ENCODE peak calls at places on chromosomes 2 and 18, in ten cellular contexts. One of them, this sample, is unnamed.

GRCh38 chr2:88585969-88586368 is 41.3 kb downstream of the EIF2AK3 start:
- DNase-seq in lung: no peak
- DNase-seq in GM23248: no peak
- DNase-seq in NCI-H146: no peak
- DNase-seq in aorta: no peak
- DNase-seq in substantia nigra: no peak
- DNase-seq in activated naive CD8-positive, alpha-beta T cell treated with anti-CD3 and anti-CD28 coated beads, Interleukin-2, amount 50 U/mL, for 16 hours: no peak
- DNase-seq in activated T-helper 9 cell treated with anti-CD3 and anti-CD28 coated beads, Interleukin-2, amount 50 U/mL, for 16 hours: no peak
- DNase-seq in neural progenitor cell: no peak
- DNase-seq in iris pigment epithelial cell: no peak
- DNase-seq in this sample: no peak

GRCh38 chr2:237184923-237185580 is 99.4 kb downstream of the COPS8 start:
- DNase-seq in lung: no peak
- DNase-seq in GM23248: no peak
- DNase-seq in NCI-H146: no peak
- DNase-seq in aorta: no peak
- DNase-seq in substantia nigra: no peak
- DNase-seq in activated naive CD8-positive, alpha-beta T cell treated with anti-CD3 and anti-CD28 coated beads, Interleukin-2, amount 50 U/mL, for 16 hours: no peak
- DNase-seq in activated T-helper 9 cell treated with anti-CD3 and anti-CD28 coated beads, Interleukin-2, amount 50 U/mL, for 16 hours: no peak
- DNase-seq in neural progenitor cell: no peak
- DNase-seq in iris pigment epithelial cell: no peak
- DNase-seq in this sample: no peak

GRCh38 chr18:40012931-40013609 is 1942.0 kb upstream of the PIK3C3 start:
- DNase-seq in lung: no peak
- DNase-seq in GM23248: peak
- DNase-seq in NCI-H146: peak
- DNase-seq in aorta: no peak
- DNase-seq in substantia nigra: no peak
- DNase-seq in activated naive CD8-positive, alpha-beta T cell treated with anti-CD3 and anti-CD28 coated beads, Interleukin-2, amount 50 U/mL, for 16 hours: no peak
- DNase-seq in activated T-helper 9 cell treated with anti-CD3 and anti-CD28 coated beads, Interleukin-2, amount 50 U/mL, for 16 hours: no peak
- DNase-seq in neural progenitor cell: no peak
- DNase-seq in iris pigment epithelial cell: peak
- DNase-seq in this sample: no peak

GRCh38 chr2:15643791-15644588 is 52.3 kb downstream of the DDX1 start:
- DNase-seq in lung: no peak
- DNase-seq in GM23248: no peak
- DNase-seq in NCI-H146: no peak
- DNase-seq in aorta: no peak
- DNase-seq in substantia nigra: no peak
- DNase-seq in activated naive CD8-positive, alpha-beta T cell treated with anti-CD3 and anti-CD28 coated beads, Interleukin-2, amount 50 U/mL, for 16 hours: no peak
- DNase-seq in activated T-helper 9 cell treated with anti-CD3 and anti-CD28 coated beads, Interleukin-2, amount 50 U/mL, for 16 hours: no peak
- DNase-seq in neural progenitor cell: no peak
- DNase-seq in iris pigment epithelial cell: no peak
- DNase-seq in this sample: no peak

GRCh38 chr18:51128533-51128932 is 68.9 kb downstream of the MEX3C start:
- DNase-seq in lung: no peak
- DNase-seq in GM23248: peak
- DNase-seq in NCI-H146: peak
- DNase-seq in aorta: no peak
- DNase-seq in substantia nigra: no peak
- DNase-seq in activated naive CD8-positive, alpha-beta T cell treated with anti-CD3 and anti-CD28 coated beads, Interleukin-2, amount 50 U/mL, for 16 hours: no peak
- DNase-seq in activated T-helper 9 cell treated with anti-CD3 and anti-CD28 coated beads, Interleukin-2, amount 50 U/mL, for 16 hours: no peak
- DNase-seq in neural progenitor cell: no peak
- DNase-seq in iris pigment epithelial cell: no peak
- DNase-seq in this sample: no peak

GRCh38 chr2:15521782-15522181 is 39.4 kb downstream of the NBAS start:
- DNase-seq in lung: no peak
- DNase-seq in GM23248: no peak
- DNase-seq in NCI-H146: no peak
- DNase-seq in aorta: no peak
- DNase-seq in substantia nigra: no peak
- DNase-seq in activated naive CD8-positive, alpha-beta T cell treated with anti-CD3 and anti-CD28 coated beads, Interleukin-2, amount 50 U/mL, for 16 hours: no peak
- DNase-seq in activated T-helper 9 cell treated with anti-CD3 and anti-CD28 coated beads, Interleukin-2, amount 50 U/mL, for 16 hours: no peak
- DNase-seq in neural progenitor cell: no peak
- DNase-seq in iris pigment epithelial cell: peak
- DNase-seq in this sample: no peak

GRCh38 chr2:30149976-30150375 is 3.2 kb downstream of the YPEL5 start:
- DNase-seq in lung: no peak
- DNase-seq in GM23248: peak
- DNase-seq in NCI-H146: no peak
- DNase-seq in aorta: no peak
- DNase-seq in substantia nigra: no peak
- DNase-seq in activated naive CD8-positive, alpha-beta T cell treated with anti-CD3 and anti-CD28 coated beads, Interleukin-2, amount 50 U/mL, for 16 hours: no peak
- DNase-seq in activated T-helper 9 cell treated with anti-CD3 and anti-CD28 coated beads, Interleukin-2, amount 50 U/mL, for 16 hours: no peak
- DNase-seq in neural progenitor cell: no peak
- DNase-seq in iris pigment epithelial cell: no peak
- DNase-seq in this sample: no peak

GRCh38 chr2:174699993-174700766 is 64.1 kb downstream of the CHRNA1 start:
- DNase-seq in lung: no peak
- DNase-seq in GM23248: peak
- DNase-seq in NCI-H146: peak
- DNase-seq in aorta: no peak
- DNase-seq in substantia nigra: no peak
- DNase-seq in activated naive CD8-positive, alpha-beta T cell treated with anti-CD3 and anti-CD28 coated beads, Interleukin-2, amount 50 U/mL, for 16 hours: no peak
- DNase-seq in activated T-helper 9 cell treated with anti-CD3 and anti-CD28 coated beads, Interleukin-2, amount 50 U/mL, for 16 hours: no peak
- DNase-seq in neural progenitor cell: peak
- DNase-seq in iris pigment epithelial cell: peak
- DNase-seq in this sample: no peak

GRCh38 chr2:96156926-96157648 is 11.8 kb upstream of the DUSP2 start:
- DNase-seq in lung: no peak
- DNase-seq in GM23248: no peak
- DNase-seq in NCI-H146: no peak
- DNase-seq in aorta: no peak
- DNase-seq in substantia nigra: no peak
- DNase-seq in activated naive CD8-positive, alpha-beta T cell treated with anti-CD3 and anti-CD28 coated beads, Interleukin-2, amount 50 U/mL, for 16 hours: no peak
- DNase-seq in activated T-helper 9 cell treated with anti-CD3 and anti-CD28 coated beads, Interleukin-2, amount 50 U/mL, for 16 hours: no peak
- DNase-seq in neural progenitor cell: no peak
- DNase-seq in iris pigment epithelial cell: no peak
- DNase-seq in this sample: no peak

GRCh38 chr18:79944126-79944731 is 7.2 kb downstream of the SLC66A2 start:
- DNase-seq in lung: no peak
- DNase-seq in GM23248: no peak
- DNase-seq in NCI-H146: peak
- DNase-seq in aorta: peak
- DNase-seq in substantia nigra: no peak
- DNase-seq in activated naive CD8-positive, alpha-beta T cell treated with anti-CD3 and anti-CD28 coated beads, Interleukin-2, amount 50 U/mL, for 16 hours: no peak
- DNase-seq in activated T-helper 9 cell treated with anti-CD3 and anti-CD28 coated beads, Interleukin-2, amount 50 U/mL, for 16 hours: no peak
- DNase-seq in neural progenitor cell: no peak
- DNase-seq in iris pigment epithelial cell: no peak
- DNase-seq in this sample: peak

GRCh38 chr2:225041871-225042799 is at the start of gene DOCK10:
- DNase-seq in lung: peak
- DNase-seq in GM23248: peak
- DNase-seq in NCI-H146: no peak
- DNase-seq in aorta: peak
- DNase-seq in substantia nigra: peak
- DNase-seq in activated naive CD8-positive, alpha-beta T cell treated with anti-CD3 and anti-CD28 coated beads, Interleukin-2, amount 50 U/mL, for 16 hours: peak
- DNase-seq in activated T-helper 9 cell treated with anti-CD3 and anti-CD28 coated beads, Interleukin-2, amount 50 U/mL, for 16 hours: peak
- DNase-seq in neural progenitor cell: peak
- DNase-seq in iris pigment epithelial cell: peak
- DNase-seq in this sample: peak

GRCh38 chr2:55776479-55776878 is 82.8 kb upstream of the PNPT1 start:
- DNase-seq in lung: no peak
- DNase-seq in GM23248: no peak
- DNase-seq in NCI-H146: no peak
- DNase-seq in aorta: no peak
- DNase-seq in substantia nigra: no peak
- DNase-seq in activated naive CD8-positive, alpha-beta T cell treated with anti-CD3 and anti-CD28 coated beads, Interleukin-2, amount 50 U/mL, for 16 hours: no peak
- DNase-seq in activated T-helper 9 cell treated with anti-CD3 and anti-CD28 coated beads, Interleukin-2, amount 50 U/mL, for 16 hours: no peak
- DNase-seq in neural progenitor cell: no peak
- DNase-seq in iris pigment epithelial cell: no peak
- DNase-seq in this sample: no peak

GRCh38 chr2:219169950-219170654 is at the start of gene SLC23A3:
- DNase-seq in lung: no peak
- DNase-seq in GM23248: no peak
- DNase-seq in NCI-H146: no peak
- DNase-seq in aorta: no peak
- DNase-seq in substantia nigra: no peak
- DNase-seq in activated naive CD8-positive, alpha-beta T cell treated with anti-CD3 and anti-CD28 coated beads, Interleukin-2, amount 50 U/mL, for 16 hours: no peak
- DNase-seq in activated T-helper 9 cell treated with anti-CD3 and anti-CD28 coated beads, Interleukin-2, amount 50 U/mL, for 16 hours: no peak
- DNase-seq in neural progenitor cell: no peak
- DNase-seq in iris pigment epithelial cell: no peak
- DNase-seq in this sample: no peak

GRCh38 chr2:119638246-119638645 is 40.8 kb upstream of the TMEM177 start:
- DNase-seq in lung: no peak
- DNase-seq in GM23248: no peak
- DNase-seq in NCI-H146: no peak
- DNase-seq in aorta: no peak
- DNase-seq in substantia nigra: no peak
- DNase-seq in activated naive CD8-positive, alpha-beta T cell treated with anti-CD3 and anti-CD28 coated beads, Interleukin-2, amount 50 U/mL, for 16 hours: no peak
- DNase-seq in activated T-helper 9 cell treated with anti-CD3 and anti-CD28 coated beads, Interleukin-2, amount 50 U/mL, for 16 hours: no peak
- DNase-seq in neural progenitor cell: no peak
- DNase-seq in iris pigment epithelial cell: no peak
- DNase-seq in this sample: no peak

GRCh38 chr2:107698861-107699260 is 127.8 kb upstream of the RGPD4 start:
- DNase-seq in lung: no peak
- DNase-seq in GM23248: no peak
- DNase-seq in NCI-H146: no peak
- DNase-seq in aorta: no peak
- DNase-seq in substantia nigra: no peak
- DNase-seq in activated naive CD8-positive, alpha-beta T cell treated with anti-CD3 and anti-CD28 coated beads, Interleukin-2, amount 50 U/mL, for 16 hours: no peak
- DNase-seq in activated T-helper 9 cell treated with anti-CD3 and anti-CD28 coated beads, Interleukin-2, amount 50 U/mL, for 16 hours: no peak
- DNase-seq in neural progenitor cell: no peak
- DNase-seq in iris pigment epithelial cell: no peak
- DNase-seq in this sample: no peak

GRCh38 chr2:30234180-30234971 is 3.0 kb downstream of the LBH start:
- DNase-seq in lung: no peak
- DNase-seq in GM23248: peak
- DNase-seq in NCI-H146: no peak
- DNase-seq in aorta: peak
- DNase-seq in substantia nigra: no peak
- DNase-seq in activated naive CD8-positive, alpha-beta T cell treated with anti-CD3 and anti-CD28 coated beads, Interleukin-2, amount 50 U/mL, for 16 hours: no peak
- DNase-seq in activated T-helper 9 cell treated with anti-CD3 and anti-CD28 coated beads, Interleukin-2, amount 50 U/mL, for 16 hours: no peak
- DNase-seq in neural progenitor cell: peak
- DNase-seq in iris pigment epithelial cell: peak
- DNase-seq in this sample: no peak

GRCh38 chr2:84395819-84396218 is 63.3 kb downstream of the SUCLG1 start:
- DNase-seq in lung: no peak
- DNase-seq in GM23248: peak
- DNase-seq in NCI-H146: no peak
- DNase-seq in aorta: no peak
- DNase-seq in substantia nigra: no peak
- DNase-seq in activated naive CD8-positive, alpha-beta T cell treated with anti-CD3 and anti-CD28 coated beads, Interleukin-2, amount 50 U/mL, for 16 hours: no peak
- DNase-seq in activated T-helper 9 cell treated with anti-CD3 and anti-CD28 coated beads, Interleukin-2, amount 50 U/mL, for 16 hours: no peak
- DNase-seq in neural progenitor cell: no peak
- DNase-seq in iris pigment epithelial cell: peak
- DNase-seq in this sample: no peak

GRCh38 chr2:8431446-8432125 is 250.3 kb upstream of the ID2 start:
- DNase-seq in lung: no peak
- DNase-seq in GM23248: peak
- DNase-seq in NCI-H146: no peak
- DNase-seq in aorta: no peak
- DNase-seq in substantia nigra: no peak
- DNase-seq in activated naive CD8-positive, alpha-beta T cell treated with anti-CD3 and anti-CD28 coated beads, Interleukin-2, amount 50 U/mL, for 16 hours: no peak
- DNase-seq in activated T-helper 9 cell treated with anti-CD3 and anti-CD28 coated beads, Interleukin-2, amount 50 U/mL, for 16 hours: no peak
- DNase-seq in neural progenitor cell: no peak
- DNase-seq in iris pigment epithelial cell: no peak
- DNase-seq in this sample: no peak

GRCh38 chr2:190407662-190408537 is at the start of gene MFSD6:
- DNase-seq in lung: peak
- DNase-seq in GM23248: peak
- DNase-seq in NCI-H146: peak
- DNase-seq in aorta: peak
- DNase-seq in substantia nigra: peak
- DNase-seq in activated naive CD8-positive, alpha-beta T cell treated with anti-CD3 and anti-CD28 coated beads, Interleukin-2, amount 50 U/mL, for 16 hours: peak
- DNase-seq in activated T-helper 9 cell treated with anti-CD3 and anti-CD28 coated beads, Interleukin-2, amount 50 U/mL, for 16 hours: peak
- DNase-seq in neural progenitor cell: peak
- DNase-seq in iris pigment epithelial cell: no peak
- DNase-seq in this sample: peak

GRCh38 chr2:226184940-226185575 is 614.6 kb downstream of the IRS1 start:
- DNase-seq in lung: no peak
- DNase-seq in GM23248: peak
- DNase-seq in NCI-H146: no peak
- DNase-seq in aorta: no peak
- DNase-seq in substantia nigra: no peak
- DNase-seq in activated naive CD8-positive, alpha-beta T cell treated with anti-CD3 and anti-CD28 coated beads, Interleukin-2, amount 50 U/mL, for 16 hours: no peak
- DNase-seq in activated T-helper 9 cell treated with anti-CD3 and anti-CD28 coated beads, Interleukin-2, amount 50 U/mL, for 16 hours: no peak
- DNase-seq in neural progenitor cell: no peak
- DNase-seq in iris pigment epithelial cell: peak
- DNase-seq in this sample: no peak

GRCh38 chr2:96747061-96747460 is 7.2 kb upstream of the LMAN2L start:
- DNase-seq in lung: no peak
- DNase-seq in GM23248: peak
- DNase-seq in NCI-H146: no peak
- DNase-seq in aorta: no peak
- DNase-seq in substantia nigra: no peak
- DNase-seq in activated naive CD8-positive, alpha-beta T cell treated with anti-CD3 and anti-CD28 coated beads, Interleukin-2, amount 50 U/mL, for 16 hours: no peak
- DNase-seq in activated T-helper 9 cell treated with anti-CD3 and anti-CD28 coated beads, Interleukin-2, amount 50 U/mL, for 16 hours: no peak
- DNase-seq in neural progenitor cell: no peak
- DNase-seq in iris pigment epithelial cell: no peak
- DNase-seq in this sample: no peak

GRCh38 chr2:221741496-221742211 is 169.6 kb upstream of the EPHA4 start:
- DNase-seq in lung: no peak
- DNase-seq in GM23248: no peak
- DNase-seq in NCI-H146: no peak
- DNase-seq in aorta: no peak
- DNase-seq in substantia nigra: no peak
- DNase-seq in activated naive CD8-positive, alpha-beta T cell treated with anti-CD3 and anti-CD28 coated beads, Interleukin-2, amount 50 U/mL, for 16 hours: no peak
- DNase-seq in activated T-helper 9 cell treated with anti-CD3 and anti-CD28 coated beads, Interleukin-2, amount 50 U/mL, for 16 hours: no peak
- DNase-seq in neural progenitor cell: no peak
- DNase-seq in iris pigment epithelial cell: no peak
- DNase-seq in this sample: no peak

GRCh38 chr18:22164337-22165048 is 4.9 kb upstream of the GATA6 start:
- DNase-seq in lung: no peak
- DNase-seq in GM23248: no peak
- DNase-seq in NCI-H146: no peak
- DNase-seq in aorta: no peak
- DNase-seq in substantia nigra: no peak
- DNase-seq in activated naive CD8-positive, alpha-beta T cell treated with anti-CD3 and anti-CD28 coated beads, Interleukin-2, amount 50 U/mL, for 16 hours: no peak
- DNase-seq in activated T-helper 9 cell treated with anti-CD3 and anti-CD28 coated beads, Interleukin-2, amount 50 U/mL, for 16 hours: no peak
- DNase-seq in neural progenitor cell: no peak
- DNase-seq in iris pigment epithelial cell: no peak
- DNase-seq in this sample: peak

GRCh38 chr2:48483506-48483905 is 46.4 kb upstream of the STON1 start:
- DNase-seq in lung: no peak
- DNase-seq in GM23248: no peak
- DNase-seq in NCI-H146: no peak
- DNase-seq in aorta: no peak
- DNase-seq in substantia nigra: no peak
- DNase-seq in activated naive CD8-positive, alpha-beta T cell treated with anti-CD3 and anti-CD28 coated beads, Interleukin-2, amount 50 U/mL, for 16 hours: no peak
- DNase-seq in activated T-helper 9 cell treated with anti-CD3 and anti-CD28 coated beads, Interleukin-2, amount 50 U/mL, for 16 hours: no peak
- DNase-seq in neural progenitor cell: no peak
- DNase-seq in iris pigment epithelial cell: peak
- DNase-seq in this sample: no peak

GRCh38 chr2:107068069-107068468 is 182.1 kb upstream of the ST6GAL2 start:
- DNase-seq in lung: no peak
- DNase-seq in GM23248: no peak
- DNase-seq in NCI-H146: no peak
- DNase-seq in aorta: no peak
- DNase-seq in substantia nigra: no peak
- DNase-seq in activated naive CD8-positive, alpha-beta T cell treated with anti-CD3 and anti-CD28 coated beads, Interleukin-2, amount 50 U/mL, for 16 hours: no peak
- DNase-seq in activated T-helper 9 cell treated with anti-CD3 and anti-CD28 coated beads, Interleukin-2, amount 50 U/mL, for 16 hours: no peak
- DNase-seq in neural progenitor cell: no peak
- DNase-seq in iris pigment epithelial cell: no peak
- DNase-seq in this sample: no peak

GRCh38 chr2:219112651-219113338 is 47.8 kb downstream of the NHEJ1 start:
- DNase-seq in lung: no peak
- DNase-seq in GM23248: no peak
- DNase-seq in NCI-H146: no peak
- DNase-seq in aorta: no peak
- DNase-seq in substantia nigra: no peak
- DNase-seq in activated naive CD8-positive, alpha-beta T cell treated with anti-CD3 and anti-CD28 coated beads, Interleukin-2, amount 50 U/mL, for 16 hours: no peak
- DNase-seq in activated T-helper 9 cell treated with anti-CD3 and anti-CD28 coated beads, Interleukin-2, amount 50 U/mL, for 16 hours: no peak
- DNase-seq in neural progenitor cell: no peak
- DNase-seq in iris pigment epithelial cell: no peak
- DNase-seq in this sample: no peak

GRCh38 chr18:62881509-62882016 is 166.2 kb downstream of the PHLPP1 start:
- DNase-seq in lung: peak
- DNase-seq in GM23248: peak
- DNase-seq in NCI-H146: peak
- DNase-seq in aorta: peak
- DNase-seq in substantia nigra: no peak
- DNase-seq in activated naive CD8-positive, alpha-beta T cell treated with anti-CD3 and anti-CD28 coated beads, Interleukin-2, amount 50 U/mL, for 16 hours: no peak
- DNase-seq in activated T-helper 9 cell treated with anti-CD3 and anti-CD28 coated beads, Interleukin-2, amount 50 U/mL, for 16 hours: no peak
- DNase-seq in neural progenitor cell: no peak
- DNase-seq in iris pigment epithelial cell: peak
- DNase-seq in this sample: no peak

GRCh38 chr18:65786400-65786948 is 35.7 kb downstream of the CDH7 start:
- DNase-seq in lung: no peak
- DNase-seq in GM23248: no peak
- DNase-seq in NCI-H146: no peak
- DNase-seq in aorta: no peak
- DNase-seq in substantia nigra: no peak
- DNase-seq in activated naive CD8-positive, alpha-beta T cell treated with anti-CD3 and anti-CD28 coated beads, Interleukin-2, amount 50 U/mL, for 16 hours: no peak
- DNase-seq in activated T-helper 9 cell treated with anti-CD3 and anti-CD28 coated beads, Interleukin-2, amount 50 U/mL, for 16 hours: no peak
- DNase-seq in neural progenitor cell: no peak
- DNase-seq in iris pigment epithelial cell: no peak
- DNase-seq in this sample: no peak